ENCODE peak calls at places on chromosomes 2 and 18, in nine cellular contexts. C is HTR-8/SVneo; E is pulmonary artery endothelial cell; S is epithelial cell of prostate; T is activated CD8-positive, alpha-beta memory T cell treated with anti-CD3 and anti-CD28 coated beads, Interleukin-2, amount 10 ng/mL, durations not matched to agents 7 days and 5 days; K is neuronal stem cell; M is EH; A is brain microvascular endothelial cell; Y is CD8-positive, alpha-beta memory T cell. Z is an unnamed sample.

GRCh38 chr2:54634564-54635511 is 88.6 kb upstream of the EML6 start:
- DNase-seq in C (peak), E (peak), S (no peak), T (no peak), K (no peak), M (peak), A (peak), Y (no peak), Z (no peak)

GRCh38 chr2:100820346-100821254 is 661 bp downstream of the NPAS2 start:
- DNase-seq in C (no peak), E (no peak), S (no peak), T (no peak), K (no peak), M (no peak), A (no peak), Y (no peak), Z (no peak)

GRCh38 chr2:187689372-187689771 is 135.1 kb upstream of the TFPI start:
- DNase-seq in C (peak), E (no peak), S (peak), T (no peak), K (no peak), M (peak), A (no peak), Y (no peak), Z (no peak)

GRCh38 chr2:69955029-69955428 is 6.4 kb downstream of the ASPRV1 start:
- DNase-seq in C (no peak), E (no peak), S (no peak), T (no peak), K (no peak), M (no peak), A (no peak), Y (no peak), Z (no peak)

GRCh38 chr2:237685408-237685807 is 58.0 kb downstream of the LRRFIP1 start:
- DNase-seq in C (no peak), E (no peak), S (no peak), T (no peak), K (no peak), M (peak), A (no peak), Y (no peak), Z (no peak)

GRCh38 chr2:128305555-128306080 is 13.1 kb downstream of the HS6ST1 start:
- DNase-seq in C (no peak), E (no peak), S (peak), T (no peak), K (no peak), M (no peak), A (no peak), Y (no peak), Z (no peak)

GRCh38 chr2:226742346-226742745 is 57.3 kb downstream of the IRS1 start:
- DNase-seq in C (no peak), E (no peak), S (no peak), T (no peak), K (no peak), M (no peak), A (no peak), Y (no peak), Z (no peak)

GRCh38 chr2:20126469-20126868 is 75.0 kb upstream of the LAPTM4A start:
- DNase-seq in C (no peak), E (no peak), S (no peak), T (no peak), K (no peak), M (no peak), A (no peak), Y (no peak), Z (no peak)

GRCh38 chr2:238285653-238286082 is 2.7 kb downstream of the PER2 start:
- DNase-seq in C (no peak), E (no peak), S (peak), T (no peak), K (no peak), M (peak), A (peak), Y (no peak), Z (no peak)

GRCh38 chr2:98036349-98037000 is 40.7 kb upstream of the TMEM131 start:
- DNase-seq in C (no peak), E (no peak), S (no peak), T (no peak), K (no peak), M (no peak), A (no peak), Y (no peak), Z (no peak)

GRCh38 chr2:224584111-224584764 is 925 bp downstream of the CUL3 start:
- DNase-seq in C (no peak), E (no peak), S (no peak), T (peak), K (peak), M (peak), A (peak), Y (no peak), Z (no peak)

GRCh38 chr18:74116628-74117554 is 30.7 kb downstream of the FBXO15 start:
- DNase-seq in C (no peak), E (no peak), S (no peak), T (no peak), K (no peak), M (peak), A (peak), Y (no peak), Z (no peak)

GRCh38 chr2:177633111-177633510 is 240.5 kb downstream of the AGPS start:
- DNase-seq in C (no peak), E (no peak), S (peak), T (no peak), K (no peak), M (no peak), A (no peak), Y (no peak), Z (no peak)

GRCh38 chr2:136308621-136309020 is 190.7 kb upstream of the CXCR4 start:
- DNase-seq in C (no peak), E (no peak), S (no peak), T (no peak), K (no peak), M (no peak), A (no peak), Y (no peak), Z (no peak)

GRCh38 chr2:239290618-239291504 is 110.0 kb downstream of the HDAC4 start:
- DNase-seq in C (no peak), E (no peak), S (peak), T (no peak), K (peak), M (no peak), A (no peak), Y (no peak), Z (no peak)

GRCh38 chr2:61962095-61962984 is 56.9 kb downstream of the COMMD1 start:
- DNase-seq in C (no peak), E (no peak), S (no peak), T (no peak), K (no peak), M (peak), A (no peak), Y (no peak), Z (no peak)

GRCh38 chr2:138787053-138787666 is 7.0 kb upstream of the NXPH2 start:
- DNase-seq in C (no peak), E (peak), S (no peak), T (no peak), K (peak), M (peak), A (peak), Y (no peak), Z (no peak)

GRCh38 chr2:240290432-240291336 is 144.8 kb upstream of the GPC1 start:
- DNase-seq in C (no peak), E (no peak), S (no peak), T (no peak), K (no peak), M (no peak), A (no peak), Y (no peak), Z (no peak)